ENCODE peak calls at places on chromosomes 16 and 17, in eight cellular contexts. Z is mesendoderm; X is body of pancreas; U is esophagus muscularis mucosa; P is MM.1S; I is endothelial cell of umbilical vein; T is OCI-LY7; A is naive thymus-derived CD4-positive, alpha-beta T cell. H is an unnamed sample. For H3K36me3, the result is how much of the 10 kb centered on the place peaks cover.

GRCh38 chr17:11122908-11123307 is 118.1 kb upstream of the SHISA6 start:
- DNase-seq in Z (no peak), X (no peak), U (no peak), P (no peak), I (no peak), T (no peak), A (no peak), H (no peak)

GRCh38 chr16:53207810-53208752 is 153.3 kb downstream of the CHD9 start:
- DNase-seq in Z (peak), X (peak), U (no peak), P (no peak), I (peak), T (peak), A (peak), H (peak)

GRCh38 chr17:29085223-29085622 is 42.3 kb downstream of the PIPOX start:
- DNase-seq in Z (no peak), X (no peak), U (no peak), P (no peak), I (no peak), T (no peak), A (no peak), H (no peak)

GRCh38 chr17:4786111-4786491 is at the start of gene VMO1:
- DNase-seq in Z (no peak), X (no peak), U (no peak), P (no peak), I (no peak), T (no peak), A (no peak), H (peak)

GRCh38 chr16:75074920-75075687 is 41.5 kb downstream of the LDHD start:
- DNase-seq in Z (no peak), X (no peak), U (no peak), P (peak), I (peak), T (peak), A (peak), H (no peak)

GRCh38 chr17:74964988-74965622 is 7.5 kb downstream of the HID1 start:
- DNase-seq in Z (no peak), X (no peak), U (no peak), P (no peak), I (no peak), T (no peak), A (no peak), H (no peak)

GRCh38 chr16:74298104-74298503 is 1.5 kb downstream of the PSMD7 start:
- DNase-seq in Z (no peak), X (no peak), U (no peak), P (no peak), I (no peak), T (no peak), A (no peak), H (no peak)

GRCh38 chr16:68064791-68065365 is 20.3 kb upstream of the NFATC3 start:
- DNase-seq in Z (peak), X (peak), U (no peak), P (peak), I (peak), T (peak), A (peak), H (peak)

GRCh38 chr17:76018340-76018680 is 8.8 kb downstream of the EVPL start:
- DNase-seq in Z (no peak), X (no peak), U (no peak), P (no peak), I (no peak), T (no peak), A (no peak), H (no peak)

GRCh38 chr17:37802712-37803416 is 58.0 kb upstream of the HNF1B start:
- DNase-seq in Z (no peak), X (peak), U (no peak), P (no peak), I (no peak), T (no peak), A (no peak), H (peak)

GRCh38 chr16:64738321-64738960 is 383.4 kb downstream of the CDH11 start:
- DNase-seq in Z (no peak), X (no peak), U (no peak), P (no peak), I (no peak), T (no peak), A (no peak), H (peak)

GRCh38 chr17:58289869-58290268 is 9.1 kb upstream of the MPO start:
- DNase-seq in Z (no peak), X (no peak), U (peak), P (no peak), I (no peak), T (no peak), A (no peak), H (no peak)

GRCh38 chr16:1724491-1724890 is 18.5 kb downstream of the MAPK8IP3 start:
- DNase-seq in Z (no peak), X (no peak), U (no peak), P (no peak), I (no peak), T (no peak), A (no peak), H (no peak)

GRCh38 chr17:62134397-62134796 is 69.3 kb upstream of the MED13 start:
- DNase-seq in Z (peak), X (no peak), U (no peak), P (no peak), I (no peak), T (no peak), A (no peak), H (no peak)

GRCh38 chr17:29379084-29379811 is 10.9 kb upstream of the TAOK1 start:
- DNase-seq in Z (peak), X (no peak), U (no peak), P (no peak), I (peak), T (no peak), A (no peak), H (no peak)

GRCh38 chr16:79997257-79997656 is 396.7 kb upstream of the MAF start:
- DNase-seq in Z (peak), X (no peak), U (no peak), P (no peak), I (peak), T (peak), A (no peak), H (no peak)

GRCh38 chr16:53053967-53054669 is 673 bp upstream of the CHD9 start:
- DNase-seq in Z (peak), X (peak), U (no peak), P (peak), I (no peak), T (peak), A (no peak), H (peak)

GRCh38 chr16:11236855-11237254 is 19.1 kb downstream of the SOCS1 start:
- DNase-seq in Z (no peak), X (no peak), U (peak), P (no peak), I (no peak), T (no peak), A (no peak), H (no peak)

GRCh38 chr17:9308069-9308468 is 267.6 kb downstream of the STX8 start:
- DNase-seq in Z (peak), X (no peak), U (no peak), P (no peak), I (no peak), T (no peak), A (no peak), H (no peak)

GRCh38 chr16:27258241-27258734 is 10.3 kb downstream of the NSMCE1 start:
- DNase-seq in Z (peak), X (no peak), U (peak), P (no peak), I (peak), T (no peak), A (no peak), H (no peak)

DNA sequence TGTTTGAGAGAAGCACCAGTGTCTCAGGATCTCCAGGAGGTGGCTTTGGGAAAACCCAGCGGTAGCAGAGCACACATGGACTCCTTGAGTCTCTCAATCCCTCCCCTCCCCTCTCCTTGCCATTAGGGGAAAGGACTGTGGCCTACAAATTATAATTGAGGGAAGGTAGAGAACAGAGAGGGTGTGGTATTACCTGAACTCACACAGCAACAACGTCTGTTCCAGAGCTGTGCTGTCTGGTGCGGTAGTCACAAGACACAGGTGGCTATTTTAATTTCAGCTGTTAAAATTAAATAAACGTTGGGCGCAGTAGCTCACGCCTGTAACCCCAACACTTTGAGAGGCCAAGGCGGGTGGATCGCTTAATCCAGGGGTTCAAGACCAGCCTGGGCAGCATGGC is 110.2 kb downstream of the ABCC6 start:
- DNase-seq in Z (no peak), X (no peak), U (no peak), P (no peak), I (no peak), T (no peak), A (no peak), H (no peak)
- H3K36me3 ChIP-seq in Z (under half), X (under half), U (half or more), P (under half), I (under half), T (half or more), A (under half), H (half or more)

DNA sequence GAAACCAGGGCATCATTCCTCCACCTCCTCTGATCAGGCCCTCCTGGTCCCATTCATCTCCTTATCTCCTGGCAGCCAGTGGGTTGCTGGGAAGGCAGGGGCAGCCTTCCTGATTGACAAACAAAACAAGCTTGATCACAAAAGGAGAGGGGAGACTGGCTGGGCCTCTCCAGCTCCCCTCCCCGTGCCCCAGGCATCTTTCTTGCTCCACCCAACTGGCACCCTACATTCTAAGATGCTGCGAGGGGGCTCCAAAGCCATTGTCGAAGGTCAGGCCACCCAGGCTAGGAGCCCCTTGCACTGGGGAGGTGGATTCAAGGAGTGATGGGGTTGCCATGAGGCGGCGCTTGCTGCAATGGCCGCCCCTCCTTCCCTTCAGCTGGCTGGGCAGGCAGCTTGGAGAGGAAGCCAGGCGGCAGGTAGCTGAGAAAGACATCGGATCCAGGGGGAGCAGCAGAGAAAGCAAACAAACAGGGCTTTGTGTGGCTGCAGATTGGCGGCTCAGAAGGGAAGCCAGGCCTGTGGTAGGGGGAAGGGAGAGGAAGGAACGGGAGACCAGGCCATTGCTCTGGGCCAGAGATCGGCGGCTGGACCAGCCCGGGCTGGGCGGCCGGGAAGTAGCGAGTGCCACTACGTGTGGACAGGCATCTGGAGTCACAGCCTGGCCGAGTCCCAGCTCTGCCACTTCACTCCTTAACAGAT is 12.1 kb downstream of the RAI1 start:
- DNase-seq in Z (peak), X (peak), U (no peak), P (no peak), I (peak), T (no peak), A (no peak), H (no peak)
- H3K36me3 ChIP-seq in Z (under half), X (under half), U (under half), P (under half), I (under half), T (under half), A (under half), H (under half)

DNA sequence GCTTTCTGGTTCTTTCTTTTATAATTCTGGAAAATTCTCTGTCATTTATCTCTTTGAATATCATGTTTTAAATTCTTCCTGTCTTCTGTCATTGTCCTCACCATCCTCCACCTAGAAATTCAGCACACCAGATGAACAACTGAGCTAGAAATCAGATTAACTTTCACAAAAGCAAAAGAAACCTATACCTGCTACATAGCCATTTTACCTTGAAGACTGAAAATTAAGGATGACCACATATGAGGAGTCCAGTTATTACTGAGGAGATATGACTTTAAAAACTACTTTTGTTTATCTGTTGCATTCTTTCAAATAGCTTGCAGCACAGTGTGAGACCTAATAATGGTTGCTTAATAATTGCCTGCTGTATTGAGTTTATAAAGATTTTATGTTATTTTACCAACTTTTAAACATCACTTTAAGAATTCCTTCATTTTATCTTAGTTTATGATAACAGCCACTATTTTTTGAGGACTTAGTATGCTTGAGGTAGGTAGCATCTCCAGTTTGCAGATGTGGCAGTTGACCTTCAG is 104.3 kb downstream of the BCAS3 start:
- DNase-seq in Z (no peak), X (no peak), U (no peak), P (no peak), I (no peak), T (no peak), A (no peak), H (no peak)
- H3K36me3 ChIP-seq in Z (under half), X (under half), U (under half), P (under half), I (under half), T (under half), A (under half), H (under half)

GRCh38 chr16:69329369-69330285 is 761 bp downstream of the PDF start:
- DNase-seq in Z (peak), X (peak), U (no peak), P (peak), I (peak), T (peak), A (no peak), H (no peak)
- H3K36me3 ChIP-seq in Z (under half), X (under half), U (half or more), P (under half), I (under half), T (half or more), A (under half), H (half or more)

GRCh38 chr17:41977991-41978390 is 11.4 kb downstream of the CNP start:
- DNase-seq in Z (no peak), X (no peak), U (no peak), P (no peak), I (no peak), T (no peak), A (no peak), H (no peak)
- H3K36me3 ChIP-seq in Z (under half), X (under half), U (half or more), P (under half), I (half or more), T (half or more), A (under half), H (half or more)